ENCODE peak calls at places on chromosomes 4 and X, in six cellular contexts. One of them, this sample, is unnamed.

GRCh38 chrX:119635799-119636198 is 29.6 kb upstream of the NKRF start:
- DNase-seq in small intestine: no peak
- DNase-seq in iPS DF 6.9: no peak
- DNase-seq in right cardiac atrium: no peak
- DNase-seq in neuronal stem cell: no peak
- DNase-seq in tibial artery: no peak
- DNase-seq in this sample: no peak

GRCh38 chr4:152016325-152016665 is 255.5 kb upstream of the GATB start:
- DNase-seq in small intestine: no peak
- DNase-seq in tibial artery: no peak
- DNase-seq in iPS DF 6.9: no peak
- DNase-seq in right cardiac atrium: no peak
- DNase-seq in neuronal stem cell: no peak
- DNase-seq in this sample: no peak

GRCh38 chr4:138576684-138577083 is 334.5 kb upstream of the SLC7A11 start:
- DNase-seq in small intestine: peak
- DNase-seq in right cardiac atrium: no peak
- DNase-seq in iPS DF 6.9: peak
- DNase-seq in neuronal stem cell: no peak
- DNase-seq in tibial artery: no peak
- DNase-seq in this sample: peak

GRCh38 chr4:957581-958313 is 15.6 kb downstream of the DGKQ start:
- DNase-seq in right cardiac atrium: peak
- DNase-seq in iPS DF 6.9: no peak
- DNase-seq in neuronal stem cell: no peak
- DNase-seq in small intestine: no peak
- DNase-seq in tibial artery: peak
- DNase-seq in this sample: no peak

GRCh38 chrX:11787564-11787963 is 29.5 kb downstream of the MSL3 start:
- DNase-seq in iPS DF 6.9: peak
- DNase-seq in neuronal stem cell: peak
- DNase-seq in small intestine: peak
- DNase-seq in right cardiac atrium: peak
- DNase-seq in tibial artery: peak
- DNase-seq in this sample: peak

GRCh38 chrX:150223176-150224015 is 139.7 kb upstream of the MAMLD1 start:
- DNase-seq in small intestine: no peak
- DNase-seq in tibial artery: no peak
- DNase-seq in iPS DF 6.9: no peak
- DNase-seq in right cardiac atrium: no peak
- DNase-seq in neuronal stem cell: no peak
- DNase-seq in this sample: no peak

GRCh38 chr4:144597171-144597570 is 48.8 kb upstream of the HHIP start:
- DNase-seq in small intestine: no peak
- DNase-seq in tibial artery: no peak
- DNase-seq in neuronal stem cell: no peak
- DNase-seq in right cardiac atrium: no peak
- DNase-seq in iPS DF 6.9: no peak
- DNase-seq in this sample: no peak

GRCh38 chr4:154368060-154368459 is 123.5 kb downstream of the DCHS2 start:
- DNase-seq in small intestine: no peak
- DNase-seq in neuronal stem cell: no peak
- DNase-seq in iPS DF 6.9: no peak
- DNase-seq in tibial artery: no peak
- DNase-seq in right cardiac atrium: no peak
- DNase-seq in this sample: no peak

GRCh38 chr4:55397024-55397520 is 1.3 kb downstream of the TMEM165 start:
- DNase-seq in right cardiac atrium: no peak
- DNase-seq in neuronal stem cell: no peak
- DNase-seq in iPS DF 6.9: no peak
- DNase-seq in tibial artery: no peak
- DNase-seq in small intestine: no peak
- DNase-seq in this sample: peak

GRCh38 chr4:52984469-52984868 is 122.4 kb downstream of the RASL11B start:
- DNase-seq in small intestine: no peak
- DNase-seq in right cardiac atrium: no peak
- DNase-seq in neuronal stem cell: no peak
- DNase-seq in tibial artery: no peak
- DNase-seq in iPS DF 6.9: no peak
- DNase-seq in this sample: no peak

GRCh38 chr4:188178276-188178675 is 39.0 kb downstream of the TRIML1 start:
- DNase-seq in small intestine: no peak
- DNase-seq in neuronal stem cell: no peak
- DNase-seq in right cardiac atrium: no peak
- DNase-seq in iPS DF 6.9: no peak
- DNase-seq in tibial artery: no peak
- DNase-seq in this sample: no peak

DNA sequence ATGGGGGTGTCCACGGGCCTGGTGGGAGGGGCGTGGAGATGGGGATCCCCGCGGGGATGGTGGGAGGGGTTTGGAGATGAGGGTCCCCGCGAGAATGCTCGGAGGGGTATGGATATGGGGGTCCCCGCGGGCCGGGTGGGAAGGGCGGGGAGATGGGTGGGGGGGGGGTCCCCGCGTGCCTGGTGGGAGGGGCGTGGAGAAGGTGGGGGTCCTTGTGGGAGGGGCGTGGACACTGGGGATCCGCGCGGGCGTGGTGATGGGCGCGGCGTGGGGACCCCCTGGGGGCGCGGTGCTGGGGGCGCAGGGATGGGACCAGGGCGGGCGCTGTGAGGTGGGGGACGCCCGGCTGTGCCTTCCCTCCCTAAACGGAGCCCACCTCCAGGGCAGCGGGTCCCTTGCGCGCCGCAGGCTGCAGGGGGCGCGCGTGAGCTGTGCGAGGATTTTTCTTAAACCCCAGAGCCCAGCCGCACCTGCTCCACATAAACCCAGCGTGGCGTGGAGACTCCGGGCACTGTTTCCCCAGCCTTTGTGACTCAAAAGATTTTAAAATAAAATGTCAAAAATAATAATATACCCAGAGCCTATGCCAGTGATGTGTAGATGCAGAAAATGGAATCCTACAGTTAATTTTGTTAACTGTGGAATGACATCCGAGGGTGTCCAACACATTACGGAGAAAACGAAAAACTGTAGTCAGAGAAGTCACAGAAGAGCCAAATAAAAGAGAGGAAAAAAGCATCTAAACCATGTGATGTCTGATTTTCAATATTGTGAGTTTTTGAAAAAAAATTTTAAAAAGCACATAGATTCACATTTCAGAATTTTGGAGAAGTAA is 1.5 kb upstream of the ASMTL start:
- DNase-seq in neuronal stem cell: peak
- DNase-seq in tibial artery: peak
- DNase-seq in right cardiac atrium: peak
- DNase-seq in small intestine: peak
- DNase-seq in iPS DF 6.9: peak
- DNase-seq in this sample: peak
- H3K27ac ChIP-seq in neuronal stem cell: no peak
- H3K27ac ChIP-seq in tibial artery: peak
- H3K27ac ChIP-seq in right cardiac atrium: no peak
- H3K27ac ChIP-seq in small intestine: peak
- H3K27ac ChIP-seq in iPS DF 6.9: no peak
- H3K27ac ChIP-seq in this sample: no peak

DNA sequence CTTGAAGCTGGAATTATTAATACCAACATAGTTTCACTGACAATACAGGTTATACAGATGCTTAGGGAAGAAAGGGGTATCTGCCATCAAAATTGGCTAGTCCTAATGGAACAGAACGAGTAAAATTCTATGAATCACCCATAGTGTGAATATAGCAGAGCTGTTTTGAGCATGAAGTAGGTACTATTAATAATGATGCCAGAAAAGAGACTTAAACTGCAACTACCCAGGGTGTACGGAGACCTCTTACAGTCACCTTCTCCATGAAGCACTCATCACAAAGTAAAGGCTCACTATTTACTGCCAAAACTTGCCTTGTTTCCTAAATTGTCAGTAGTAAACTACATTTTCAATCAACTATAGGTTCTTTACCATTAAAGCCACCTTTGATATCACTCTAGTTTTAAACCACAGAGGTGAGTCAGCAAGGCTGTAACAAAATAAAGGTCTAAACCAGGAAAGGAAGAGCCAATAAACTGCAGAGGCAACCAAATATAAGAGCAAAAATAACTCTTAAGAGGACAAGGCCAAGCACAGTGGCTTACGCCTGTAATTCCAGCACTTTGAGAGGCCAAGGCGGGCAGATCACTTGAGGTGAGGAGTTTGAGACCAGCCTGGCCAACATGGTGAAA is 114.4 kb downstream of the FRYL start:
- DNase-seq in tibial artery: no peak
- DNase-seq in iPS DF 6.9: no peak
- DNase-seq in small intestine: peak
- DNase-seq in neuronal stem cell: no peak
- DNase-seq in right cardiac atrium: no peak
- DNase-seq in this sample: no peak
- H3K27ac ChIP-seq in tibial artery: no peak
- H3K27ac ChIP-seq in iPS DF 6.9: no peak
- H3K27ac ChIP-seq in small intestine: peak
- H3K27ac ChIP-seq in neuronal stem cell: no peak
- H3K27ac ChIP-seq in right cardiac atrium: no peak
- H3K27ac ChIP-seq in this sample: no peak

DNA sequence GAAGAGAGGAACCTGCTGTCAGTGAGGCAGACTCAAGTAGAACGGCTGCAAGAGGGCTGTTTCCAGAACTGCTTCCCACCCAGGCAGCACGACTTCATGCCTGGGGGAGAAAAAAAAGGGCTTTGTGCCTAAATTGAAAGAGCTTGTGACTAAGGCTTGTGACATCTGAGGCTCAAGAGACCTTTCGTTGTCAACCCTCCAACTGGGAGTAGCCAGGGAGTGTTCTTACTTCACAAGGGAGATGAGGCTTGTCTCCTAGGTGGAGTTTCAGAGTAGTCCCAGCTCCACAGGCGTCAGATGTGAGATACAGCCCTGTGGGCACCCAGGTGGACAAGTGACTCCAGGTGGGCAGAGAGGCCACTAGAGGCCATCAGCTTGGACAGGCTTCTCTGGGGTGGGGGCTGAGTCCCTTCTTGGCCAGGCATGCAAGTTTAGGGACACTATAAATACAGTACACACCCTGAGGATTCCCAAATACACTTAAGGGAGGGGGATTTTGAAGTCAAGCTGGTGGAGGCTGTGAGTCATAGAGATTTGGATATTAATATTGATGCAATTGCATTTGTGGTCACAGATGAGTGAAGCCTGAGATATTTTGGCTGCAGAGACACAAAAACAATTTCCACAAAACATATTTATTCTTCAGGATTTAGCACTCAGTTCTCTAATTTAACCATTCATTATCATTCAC is 40.1 kb upstream of the SETD7 start:
- DNase-seq in tibial artery: peak
- DNase-seq in iPS DF 6.9: no peak
- DNase-seq in small intestine: no peak
- DNase-seq in neuronal stem cell: no peak
- DNase-seq in right cardiac atrium: peak
- DNase-seq in this sample: no peak
- H3K27ac ChIP-seq in tibial artery: no peak
- H3K27ac ChIP-seq in iPS DF 6.9: no peak
- H3K27ac ChIP-seq in small intestine: no peak
- H3K27ac ChIP-seq in neuronal stem cell: no peak
- H3K27ac ChIP-seq in right cardiac atrium: no peak
- H3K27ac ChIP-seq in this sample: no peak

DNA sequence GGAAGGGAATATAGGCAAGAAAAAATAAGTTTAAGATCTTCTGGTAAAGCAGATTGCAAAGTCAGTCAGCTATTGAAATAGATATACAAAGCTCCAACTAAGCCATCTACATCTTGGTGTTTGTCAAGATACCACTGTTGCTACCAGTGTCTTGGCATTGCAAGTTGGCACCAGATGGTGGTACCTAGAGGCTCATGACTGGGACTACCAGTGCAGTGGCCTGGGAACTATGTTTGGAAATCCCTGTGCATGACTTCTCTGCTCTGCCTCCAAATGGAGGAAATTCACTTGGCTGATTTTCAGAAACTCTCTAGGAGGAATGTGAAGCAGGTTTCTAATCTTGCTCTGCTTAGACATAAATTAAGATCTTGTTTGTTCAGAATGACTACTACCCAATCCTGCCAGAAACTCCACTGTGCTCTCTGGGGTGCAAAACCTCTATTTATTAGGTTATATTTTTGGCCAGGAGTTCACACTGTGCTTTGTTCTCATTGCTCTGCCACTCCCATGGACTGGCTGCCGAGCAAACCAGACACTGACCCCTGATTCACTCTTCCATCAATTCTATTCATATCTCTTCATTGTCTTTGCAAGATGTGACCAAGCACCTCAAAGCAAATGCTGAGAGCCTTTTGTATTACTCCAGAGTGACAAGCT is 272.4 kb upstream of the FGF16 start:
- DNase-seq in neuronal stem cell: no peak
- DNase-seq in right cardiac atrium: peak
- DNase-seq in iPS DF 6.9: no peak
- DNase-seq in tibial artery: peak
- DNase-seq in small intestine: no peak
- DNase-seq in this sample: no peak
- H3K27ac ChIP-seq in neuronal stem cell: no peak
- H3K27ac ChIP-seq in right cardiac atrium: no peak
- H3K27ac ChIP-seq in iPS DF 6.9: no peak
- H3K27ac ChIP-seq in tibial artery: peak
- H3K27ac ChIP-seq in small intestine: no peak
- H3K27ac ChIP-seq in this sample: no peak

GRCh38 chr4:76311896-76312331 is 5.4 kb downstream of the STBD1 start:
- DNase-seq in iPS DF 6.9: no peak
- DNase-seq in tibial artery: no peak
- DNase-seq in small intestine: peak
- DNase-seq in right cardiac atrium: no peak
- DNase-seq in neuronal stem cell: no peak
- DNase-seq in this sample: no peak

GRCh38 chr4:76315267-76315918 is 8.9 kb downstream of the STBD1 start:
- DNase-seq in iPS DF 6.9: no peak
- DNase-seq in tibial artery: no peak
- DNase-seq in small intestine: no peak
- DNase-seq in right cardiac atrium: peak
- DNase-seq in neuronal stem cell: no peak
- DNase-seq in this sample: no peak

GRCh38 chr4:76309939-76310549 is 3.5 kb downstream of the STBD1 start:
- DNase-seq in tibial artery: no peak
- DNase-seq in small intestine: peak
- DNase-seq in right cardiac atrium: no peak
- DNase-seq in neuronal stem cell: no peak
- DNase-seq in iPS DF 6.9: no peak
- DNase-seq in this sample: no peak

GRCh38 chr4:76310683-76311082 is 4.2 kb downstream of the STBD1 start:
- DNase-seq in small intestine: no peak
- DNase-seq in iPS DF 6.9: no peak
- DNase-seq in neuronal stem cell: no peak
- DNase-seq in right cardiac atrium: no peak
- DNase-seq in tibial artery: no peak
- DNase-seq in this sample: no peak

GRCh38 chr4:76312457-76312856 is 5.9 kb downstream of the STBD1 start:
- DNase-seq in iPS DF 6.9: no peak
- DNase-seq in small intestine: no peak
- DNase-seq in tibial artery: no peak
- DNase-seq in neuronal stem cell: no peak
- DNase-seq in right cardiac atrium: no peak
- DNase-seq in this sample: no peak
- H3K27ac ChIP-seq in iPS DF 6.9: no peak
- H3K27ac ChIP-seq in small intestine: no peak
- H3K27ac ChIP-seq in tibial artery: no peak
- H3K27ac ChIP-seq in neuronal stem cell: no peak
- H3K27ac ChIP-seq in right cardiac atrium: no peak
- H3K27ac ChIP-seq in this sample: no peak

This sample was measured in cardiac muscle cell.